ENCODE peak calls at places on chromosome 12, in seven cellular contexts. S is neural progenitor cell, N is brain microvascular endothelial cell, V is thyroid gland, J is stomach, C is left ventricle myocardium inferior, P is RWPE1. R is an unnamed sample.

GRCh38 chr12:121964813-121965643 is 46.6 kb downstream of the CFAP251 start:
- DNase-seq in P (peak), C (no peak), J (no peak), S (no peak), V (no peak), N (peak), R (peak)

GRCh38 chr12:26937863-26938659 is at the start of the genes FGFR1OP2 and INTS13:
- DNase-seq in S (peak), V (peak), J (peak), P (peak), C (peak), N (peak), R (peak)

GRCh38 chr12:100199347-100200136 is 1.1 kb upstream of the ACTR6 start:
- DNase-seq in P (peak), S (peak), J (peak), V (peak), N (no peak), C (peak), R (no peak)

GRCh38 chr12:88298761-88299242 is 156.7 kb downstream of the TMTC3 start:
- DNase-seq in V (no peak), C (no peak), J (peak), S (no peak), N (peak), P (peak), R (peak)

GRCh38 chr12:80777587-80777986 is 60.9 kb downstream of the MYF5 start:
- DNase-seq in J (no peak), N (no peak), C (no peak), P (no peak), S (no peak), V (peak), R (no peak)

GRCh38 chr12:5188413-5188930 is 144.8 kb downstream of the KCNA5 start:
- DNase-seq in S (no peak), V (no peak), P (no peak), N (no peak), C (no peak), J (no peak), R (no peak)

GRCh38 chr12:131003036-131003435 is 49.3 kb downstream of the ADGRD1 start:
- DNase-seq in J (no peak), S (no peak), P (no peak), V (no peak), C (no peak), N (no peak), R (no peak)

GRCh38 chr12:112980491-112981158 is 2.3 kb downstream of the OAS2 start:
- DNase-seq in V (no peak), P (no peak), S (no peak), N (no peak), J (no peak), C (no peak), R (no peak)

GRCh38 chr12:71958993-71959588 is 20.4 kb downstream of the TPH2 start:
- DNase-seq in P (no peak), S (no peak), C (no peak), J (no peak), N (peak), V (no peak), R (no peak)

DNA sequence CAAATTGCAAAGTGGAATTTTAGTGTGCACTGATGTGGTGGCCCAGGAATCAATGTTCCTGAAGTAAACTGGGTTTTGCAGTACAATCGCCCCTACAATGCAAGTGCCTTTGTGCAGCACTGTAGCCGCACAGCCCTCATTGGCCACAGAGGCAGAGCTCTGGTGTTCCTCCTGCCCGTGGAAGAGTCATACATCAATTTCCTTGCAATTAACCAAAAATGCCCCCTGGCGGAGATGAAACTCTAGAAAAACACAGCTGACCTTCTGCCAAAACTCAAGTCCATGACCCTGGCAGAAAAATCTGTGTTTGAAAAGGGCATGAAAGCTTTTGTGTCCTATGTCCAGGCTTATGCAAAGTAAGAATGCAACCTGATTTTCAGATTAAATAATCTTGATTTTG is 117.9 kb upstream of the PRB2 start:
- DNase-seq in P (peak), N (peak), V (no peak), J (no peak), S (no peak), C (no peak), R (no peak)
- TF ChIP-seq CTCF in P (no peak), N (peak), V (no peak), J (no peak), S (peak), C (no peak), R (peak)

GRCh38 chr12:105275997-105276760 is 40.2 kb upstream of the APPL2 start:
- DNase-seq in V (no peak), S (no peak), J (no peak), N (no peak), P (no peak), C (no peak), R (no peak)

GRCh38 chr12:105280966-105281693 is 45.2 kb upstream of the APPL2 start:
- DNase-seq in N (no peak), V (no peak), J (peak), C (no peak), P (no peak), S (no peak), R (no peak)

GRCh38 chr12:105279460-105280056 is 43.6 kb upstream of the APPL2 start:
- DNase-seq in V (peak), J (peak), N (peak), C (no peak), S (peak), P (no peak), R (no peak)

GRCh38 chr12:105281694-105282049 is 45.7 kb upstream of the APPL2 start:
- DNase-seq in N (no peak), V (no peak), S (no peak), P (no peak), C (no peak), J (peak), R (no peak)

GRCh38 chr12:105278043-105278697 is 42.2 kb upstream of the APPL2 start:
- DNase-seq in J (peak), N (peak), C (no peak), S (no peak), P (no peak), V (no peak), R (no peak)
- TF ChIP-seq CTCF in J (no peak), N (peak), C (no peak), S (no peak), P (no peak), V (no peak), R (no peak)

GRCh38 chr12:82400819-82401218 is 42.5 kb downstream of the METTL25 start:
- DNase-seq in N (no peak), P (no peak), V (no peak), C (no peak), S (no peak), J (no peak), R (no peak)
- TF ChIP-seq CTCF in N (no peak), P (no peak), V (no peak), C (no peak), S (no peak), J (no peak), R (no peak)

GRCh38 chr12:3000548-3001275 is 41.5 kb downstream of the TEAD4 start:
- DNase-seq in J (no peak), C (no peak), V (no peak), S (peak), P (no peak), N (no peak), R (no peak)
- TF ChIP-seq CTCF in J (no peak), C (no peak), V (no peak), S (peak), P (no peak), N (peak), R (no peak)

DNA sequence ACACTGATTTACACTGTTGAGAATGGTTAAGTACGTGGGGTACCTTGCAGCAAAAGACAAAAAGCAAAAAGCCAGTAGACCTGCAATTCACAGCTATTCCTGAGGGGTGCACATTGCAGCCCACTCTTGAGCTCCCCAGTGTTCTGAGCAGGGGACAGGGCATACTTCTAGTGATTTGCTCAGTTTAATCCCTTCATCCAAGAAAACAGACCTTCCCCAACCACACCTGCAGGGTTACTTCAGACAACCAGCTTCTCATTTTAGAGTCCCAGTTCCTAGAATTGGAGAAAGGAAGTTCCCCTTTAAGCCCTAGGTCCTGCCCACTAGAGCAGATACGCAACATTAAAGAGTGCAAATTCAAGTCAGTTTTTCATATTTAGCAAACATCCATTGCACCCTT is 3.6 kb upstream of the WSB2 start:
- DNase-seq in P (no peak), S (peak), N (no peak), V (no peak), C (no peak), J (no peak), R (no peak)
- TF ChIP-seq CTCF in P (no peak), S (peak), N (peak), V (peak), C (no peak), J (no peak), R (no peak)

GRCh38 chr12:108530141-108530540 is 15.1 kb downstream of the FICD start:
- DNase-seq in C (no peak), V (no peak), S (no peak), P (no peak), J (no peak), N (no peak), R (no peak)

GRCh38 chr12:108532061-108532848 is 17.2 kb downstream of the FICD start:
- DNase-seq in S (no peak), V (no peak), P (no peak), C (no peak), N (no peak), J (no peak), R (no peak)

GRCh38 chr12:108523365-108523764 is 8.3 kb downstream of the FICD start:
- DNase-seq in P (no peak), N (no peak), V (no peak), J (no peak), C (no peak), S (no peak), R (no peak)

GRCh38 chr12:108525681-108526080 is 10.6 kb downstream of the FICD start:
- DNase-seq in P (no peak), N (peak), C (no peak), J (no peak), S (no peak), V (no peak), R (no peak)

GRCh38 chr12:108526482-108527234 is 11.6 kb downstream of the FICD start:
- DNase-seq in C (no peak), N (no peak), V (no peak), P (no peak), J (no peak), S (peak), R (no peak)
- TF ChIP-seq CTCF in C (no peak), N (peak), V (no peak), P (no peak), J (no peak), S (peak), R (no peak)

GRCh38 chr12:90281156-90281868 is 572.7 kb upstream of the ATP2B1 start:
- DNase-seq in V (no peak), N (no peak), P (no peak), J (no peak), C (no peak), S (no peak), R (no peak)

GRCh38 chr12:90275088-90275487 is 566.5 kb upstream of the ATP2B1 start:
- DNase-seq in P (no peak), V (no peak), C (no peak), N (no peak), J (no peak), S (no peak), R (no peak)

GRCh38 chr12:90274407-90274806 is 565.8 kb upstream of the ATP2B1 start:
- DNase-seq in N (no peak), C (no peak), V (no peak), P (no peak), S (no peak), J (no peak), R (no peak)

GRCh38 chr12:90280564-90281058 is 572.0 kb upstream of the ATP2B1 start:
- DNase-seq in S (no peak), J (no peak), V (no peak), P (no peak), N (peak), C (no peak), R (no peak)

GRCh38 chr12:90280033-90280432 is 571.4 kb upstream of the ATP2B1 start:
- DNase-seq in C (no peak), V (no peak), J (no peak), N (peak), S (no peak), P (peak), R (no peak)
- TF ChIP-seq CTCF in C (no peak), V (no peak), J (no peak), N (no peak), S (no peak), P (no peak), R (no peak)

GRCh38 chr12:3837049-3837448 is 36.1 kb downstream of the PARP11 start:
- DNase-seq in S (peak), P (no peak), N (no peak), C (no peak), J (no peak), V (no peak), R (no peak)
- TF ChIP-seq CTCF in S (peak), P (no peak), N (no peak), C (no peak), J (no peak), V (no peak), R (no peak)

R was measured in LNCaP clone FGC.